ENCODE peak calls at places on chromosomes 13 and 19, in ten cellular contexts. M is HT-29; A is mesendoderm; C is NCI-H460; W is LHCN-M2; V is SIG-M5; T is activated effector memory CD4-positive, alpha-beta T cell treated with anti-CD3 and anti-CD28 coated beads, Interleukin-2, amount 50 U/mL, for 16 hours; H is fibroblast of mammary gland; X is GM13976; P is mammary epithelial cell. U is an unnamed sample.
A peak's percentile ranks its signal among the peaks of the same experiment; 100 is the strongest.

GRCh38 chr19:1501200-1501595 is 10.2 kb downstream of the REEP6 start:
- DNase-seq in X (no peak), H (no peak), C (no peak), T (no peak), A (no peak), P (no peak), W (no peak), M (peak; percentile 62), V (no peak), U (no peak)

GRCh38 chr13:24202215-24202614 is 41.7 kb downstream of the SPATA13 start:
- DNase-seq in A (no peak), M (no peak), V (no peak), P (no peak), T (no peak), H (no peak), X (no peak), W (no peak), C (no peak), U (no peak)

GRCh38 chr19:20999731-21000352 is 20.6 kb upstream of the ZNF430 start:
- DNase-seq in W (peak; percentile 86), T (peak; percentile 94), V (no peak), H (peak; percentile 92), A (peak; percentile 99), X (peak; percentile 88), C (no peak), P (peak; percentile 94), M (no peak), U (peak; percentile 5)

GRCh38 chr19:56476671-56477428 is at the start of gene ZNF667:
- DNase-seq in C (no peak), T (no peak), V (no peak), A (peak; percentile 52), X (no peak), H (peak; percentile 55), P (peak; percentile 64), W (peak; percentile 48), M (no peak), U (no peak)

GRCh38 chr19:45515081-45515624 is 7.9 kb downstream of the VASP start:
- DNase-seq in H (no peak), X (peak; percentile 65), C (no peak), T (peak; percentile 79), M (no peak), A (no peak), P (no peak), V (peak; percentile 41), W (no peak), U (no peak)

GRCh38 chr13:20980899-20981298 is 78.4 kb upstream of the XPO4 start:
- DNase-seq in P (no peak), X (no peak), V (no peak), A (no peak), C (no peak), T (no peak), H (no peak), W (no peak), M (no peak), U (no peak)

GRCh38 chr13:98443329-98443728 is 133.6 kb downstream of the STK24 start:
- DNase-seq in H (peak; percentile 88), M (no peak), A (peak; percentile 57), T (no peak), W (peak; percentile 81), C (peak; percentile 6), V (no peak), X (no peak), P (peak; percentile 83), U (no peak)

GRCh38 chr13:66459143-66459542 is 771.0 kb downstream of the PCDH9 start:
- DNase-seq in M (no peak), C (no peak), A (no peak), P (no peak), T (no peak), V (no peak), W (no peak), H (no peak), X (no peak), U (no peak)

GRCh38 chr19:2524840-2525723 is 49.2 kb downstream of the GADD45B start:
- DNase-seq in V (peak; percentile 17), W (peak; percentile 74), P (peak; percentile 72), C (peak; percentile 65), T (no peak), H (peak; percentile 87), X (no peak), M (peak; percentile 33), A (peak; percentile 72), U (peak; percentile 36)

GRCh38 chr13:89150362-89150761 is 1479.2 kb downstream of the SLITRK5 start:
- DNase-seq in C (no peak), H (no peak), W (no peak), X (no peak), V (no peak), M (no peak), P (no peak), A (no peak), T (no peak), U (no peak)

GRCh38 chr19:872266-872951 is 12.9 kb downstream of the CFD start:
- DNase-seq in V (no peak), T (peak; percentile 92), P (peak; percentile 21), W (no peak), X (peak; percentile 90), C (peak; percentile 88), A (peak; percentile 88), H (peak; percentile 59), M (peak; percentile 83), U (no peak)

GRCh38 chr19:38523319-38523718 is 89.8 kb downstream of the RYR1 start:
- DNase-seq in C (no peak), W (no peak), P (no peak), M (no peak), X (no peak), T (no peak), A (no peak), H (no peak), V (no peak), U (no peak)

GRCh38 chr13:112689498-112690241 is at the start of gene ATP11A:
- DNase-seq in H (peak; percentile 84), C (peak; percentile 73), X (peak; percentile 96), M (peak; percentile 94), P (peak; percentile 86), V (peak; percentile 37), T (peak; percentile 93), W (peak; percentile 88), A (peak; percentile 91), U (peak; percentile 96)

GRCh38 chr13:105196052-105196451 is 1339.4 kb downstream of the EFNB2 start:
- DNase-seq in X (no peak), M (peak; percentile 36), V (no peak), P (no peak), H (no peak), C (peak; percentile 76), W (peak; percentile 83), A (peak; percentile 94), T (no peak), U (no peak)

GRCh38 chr13:39811696-39812095 is 156.2 kb downstream of the COG6 start:
- DNase-seq in H (no peak), T (no peak), P (no peak), M (no peak), C (no peak), X (no peak), V (no peak), A (no peak), W (no peak), U (no peak)

GRCh38 chr19:55901369-55902079 is 30.6 kb downstream of the NLRP13 start:
- DNase-seq in H (no peak), A (no peak), V (no peak), T (no peak), M (no peak), C (no peak), P (no peak), W (no peak), X (no peak), U (no peak)

GRCh38 chr19:40411958-40412499 is 1.1 kb downstream of the PRX start:
- DNase-seq in X (no peak), T (no peak), V (no peak), H (no peak), M (no peak), P (no peak), W (no peak), A (no peak), C (no peak), U (no peak)

GRCh38 chr19:29841559-29842367 is 30.0 kb downstream of the CCNE1 start:
- DNase-seq in M (peak; percentile 70), W (peak; percentile 47), C (no peak), H (peak; percentile 28), A (peak; percentile 89), V (no peak), T (peak; percentile 59), P (peak; percentile 60), X (no peak), U (peak; percentile 4)